ENCODE peak calls at places on chromosome 9, in four cellular contexts. H is colonic mucosa, N is esophagus squamous epithelium, T is tibial nerve. X is an unnamed sample. For H3K4me1 and H3K36me3, the result is how much of the 10 kb centered on the place peaks cover.

GRCh38 chr9:28378236-28378635 is 805.0 kb upstream of the C9orf72 start:
- DNase-seq in H (no peak), N (no peak), T (no peak), X (no peak)

GRCh38 chr9:8769153-8769552 is 969.6 kb upstream of the DMAC1 start:
- DNase-seq in H (no peak), N (no peak), T (no peak), X (no peak)

GRCh38 chr9:84669293-84670105 is at the start of gene NTRK2:
- DNase-seq in H (peak), N (no peak), T (peak), X (no peak)

GRCh38 chr9:126671381-126671831 is 57.7 kb downstream of the LMX1B start:
- DNase-seq in H (no peak), N (no peak), T (no peak), X (no peak)

GRCh38 chr9:4760122-4760521 is 19.1 kb upstream of the AK3 start:
- DNase-seq in H (no peak), N (no peak), T (no peak), X (peak)

GRCh38 chr9:8750639-8751041 is 951.1 kb upstream of the DMAC1 start:
- DNase-seq in H (no peak), N (no peak), T (no peak), X (no peak)

GRCh38 chr9:86867658-86868313 is 79.5 kb downstream of the GAS1 start:
- DNase-seq in H (no peak), N (no peak), T (no peak), X (no peak)

GRCh38 chr9:20579544-20580309 is 42.6 kb downstream of the MLLT3 start:
- DNase-seq in H (no peak), N (no peak), T (no peak), X (no peak)

GRCh38 chr9:90916147-90916734 is 114.6 kb downstream of the SYK start:
- DNase-seq in H (no peak), N (no peak), T (no peak), X (no peak)

GRCh38 chr9:109977521-109977920 is 197.5 kb downstream of the PALM2AKAP2 start:
- DNase-seq in H (no peak), N (no peak), T (no peak), X (no peak)

GRCh38 chr9:7668541-7668940 is 131.0 kb downstream of the DMAC1 start:
- DNase-seq in H (no peak), N (no peak), T (no peak), X (no peak)

GRCh38 chr9:96487949-96488348 is 38.0 kb downstream of the HABP4 start:
- DNase-seq in H (no peak), N (no peak), T (no peak), X (peak)

GRCh38 chr9:133968966-133969617 is 23.0 kb downstream of the VAV2 start:
- DNase-seq in H (no peak), N (no peak), T (no peak), X (no peak)

GRCh38 chr9:129860653-129861446 is 25.6 kb downstream of the USP20 start:
- DNase-seq in H (no peak), N (no peak), T (no peak), X (no peak)

GRCh38 chr9:94086468-94086867 is 2.2 kb downstream of the PTPDC1 start:
- DNase-seq in H (no peak), N (no peak), T (no peak), X (no peak)

GRCh38 chr9:2870340-2870739 is 26.4 kb upstream of the PUM3 start:
- DNase-seq in H (no peak), N (no peak), T (no peak), X (no peak)

GRCh38 chr9:18504707-18505106 is 30.8 kb downstream of the ADAMTSL1 start:
- DNase-seq in H (no peak), N (no peak), T (no peak), X (no peak)

GRCh38 chr9:132487351-132487791 is 77.4 kb downstream of the CFAP77 start:
- DNase-seq in H (no peak), N (no peak), T (no peak), X (no peak)
- H3K4me1 ChIP-seq in H (under half), N (under half), T (under half), X (under half)

DNA sequence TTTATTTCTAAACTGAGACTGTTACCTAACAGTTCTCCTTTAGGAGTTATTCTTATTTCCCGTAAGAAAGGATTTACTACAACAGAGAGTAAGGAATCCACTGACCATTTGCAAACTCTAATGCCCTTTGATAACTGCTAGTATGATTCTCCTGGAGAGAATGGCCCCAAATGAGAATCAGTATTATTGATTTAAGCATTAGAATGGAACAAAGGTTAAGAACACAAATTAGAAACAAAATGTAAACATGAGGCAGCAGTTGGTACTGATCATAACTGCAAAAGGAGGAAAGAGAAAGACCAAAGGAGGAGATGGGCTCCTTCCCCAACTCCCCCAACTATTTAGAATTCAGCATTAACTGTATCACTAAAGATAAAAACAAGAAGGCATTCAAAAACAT is 30.7 kb downstream of the PSIP1 start:
- DNase-seq in H (no peak), N (no peak), T (no peak), X (no peak)
- H3K36me3 ChIP-seq in H (under half), N (under half), T (under half), X (under half)

DNA sequence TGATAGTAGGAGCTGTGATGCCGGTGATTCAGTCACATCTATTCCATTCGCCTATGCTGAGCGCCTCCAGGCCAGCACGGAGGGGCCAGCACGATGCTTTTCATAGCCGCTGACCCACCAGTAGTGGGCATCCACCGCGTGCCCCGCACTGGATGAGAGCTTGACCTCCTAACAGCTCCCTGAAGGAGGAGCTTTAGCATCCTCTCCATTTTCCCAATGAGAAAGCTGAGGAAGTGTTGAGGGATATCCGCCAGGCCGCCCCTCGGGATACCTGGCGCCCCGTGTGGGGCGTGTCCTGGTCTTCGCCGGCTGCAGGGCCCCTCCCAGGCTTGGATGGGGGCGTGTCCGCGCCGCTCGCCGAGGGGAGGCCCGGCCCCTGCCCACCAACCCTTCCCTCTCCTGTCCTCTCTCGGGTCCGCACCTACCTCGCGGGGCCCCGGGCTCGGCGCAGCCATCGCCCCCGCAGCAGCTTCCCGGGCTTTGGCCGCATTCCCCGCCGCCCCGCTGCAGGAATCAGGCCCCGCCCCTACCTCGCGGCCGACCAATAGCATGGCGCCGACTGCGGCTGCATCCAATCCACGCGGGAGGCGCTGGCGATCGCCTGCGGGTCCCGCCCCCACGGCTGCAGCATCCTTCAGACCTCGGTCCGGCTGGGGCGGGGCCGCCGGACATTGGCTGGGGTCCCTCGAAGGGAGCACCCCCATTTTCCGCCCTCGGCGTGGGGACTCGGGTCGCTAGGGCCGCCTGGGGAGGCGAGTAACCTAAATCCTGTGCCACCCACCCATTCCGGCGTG is at the start of gene PIP5KL1:
- DNase-seq in H (peak), N (no peak), T (no peak), X (peak)
- H3K4me1 ChIP-seq in H (under half), N (under half), T (under half), X (under half)

GRCh38 chr9:135804588-135805421 is 102.5 kb downstream of the CAMSAP1 start:
- DNase-seq in H (no peak), N (no peak), T (no peak), X (no peak)
- H3K36me3 ChIP-seq in H (under half), N (under half), T (under half), X (under half)

X was measured in right atrium auricular region.